ENCODE peak calls at places on chromosomes 4 and X, in five cellular contexts. V is neural crest cell; D is activated naive CD4-positive, alpha-beta T cell treated with anti-CD3 and anti-CD28 coated beads, Interleukin-2, amount 50 U/mL, for 16 hours; C is left cardiac atrium; I is neuronal stem cell. S is an unnamed sample.

GRCh38 chr4:139050436-139050835 is 34.9 kb downstream of the NOCT start:
- DNase-seq in V (no peak), D (no peak), C (no peak), I (no peak), S (no peak)

GRCh38 chrX:23637187-23637586 is 30.1 kb upstream of the PRDX4 start:
- DNase-seq in V (no peak), D (no peak), C (no peak), I (no peak), S (no peak)

GRCh38 chr4:39369301-39369700 is 3.1 kb upstream of the RFC1 start:
- DNase-seq in V (no peak), D (no peak), C (no peak), I (no peak), S (no peak)

GRCh38 chr4:140152760-140153418 is 1.1 kb downstream of the MAML3 start:
- DNase-seq in V (peak; percentile 43), D (peak; percentile 57), C (peak; percentile 65), I (peak; percentile 33), S (no peak)

GRCh38 chr4:6347511-6348045 is 77.9 kb downstream of the WFS1 start:
- DNase-seq in V (no peak), D (no peak), C (no peak), I (no peak), S (no peak)

GRCh38 chr4:72569719-72570235 is 756 bp upstream of the ADAMTS3 start:
- DNase-seq in V (no peak), D (no peak), C (peak; percentile 40), I (no peak), S (no peak)

GRCh38 chr4:1416948-1417260 is 10.7 kb upstream of the NKX1-1 start:
- DNase-seq in V (no peak), D (no peak), C (no peak), I (no peak), S (no peak)

GRCh38 chr4:153207027-153207426 is 2.8 kb downstream of the TRIM2 start:
- DNase-seq in V (no peak), D (no peak), C (no peak), I (no peak), S (no peak)

GRCh38 chr4:54513741-54514140 is 144.0 kb upstream of the KIT start:
- DNase-seq in V (no peak), D (no peak), C (no peak), I (no peak), S (no peak)

GRCh38 chr4:183300070-183300469 is 20.0 kb downstream of the CLDN22 start:
- DNase-seq in V (no peak), D (no peak), C (no peak), I (no peak), S (peak; percentile 60)

GRCh38 chr4:101074326-101074725 is 273.0 kb downstream of the PPP3CA start:
- DNase-seq in V (no peak), D (no peak), C (no peak), I (no peak), S (no peak)

GRCh38 chrX:139850968-139851367 is 81.9 kb downstream of the ATP11C start:
- DNase-seq in V (no peak), D (no peak), C (no peak), I (no peak), S (no peak)

GRCh38 chr4:69860007-69860406 is at the start of gene SULT1E1:
- DNase-seq in V (no peak), D (no peak), C (no peak), I (no peak), S (no peak)

GRCh38 chr4:92381640-92382039 is 77.9 kb downstream of the GRID2 start:
- DNase-seq in V (no peak), D (no peak), C (no peak), I (no peak), S (peak; percentile 40)

S was measured in A172.